ENCODE peak calls at places on chromosomes 13 and 19, in four cellular contexts. T is HS-5, R is amygdala, Y is fibroblast of pulmonary artery. H is an unnamed sample.

GRCh38 chr13:80342541-80343371 is 1.8 kb upstream of the SPRY2 start:
- DNase-seq in T (no peak), R (peak), Y (peak), H (no peak)

GRCh38 chr13:39279077-39279476 is 240.8 kb downstream of the NHLRC3 start:
- DNase-seq in T (no peak), R (no peak), Y (no peak), H (no peak)

GRCh38 chr13:111319998-111320911 is at the start of gene TEX29:
- DNase-seq in T (no peak), R (no peak), Y (no peak), H (no peak)

GRCh38 chr13:44120814-44121505 is 241.3 kb downstream of the LACC1 start:
- DNase-seq in T (no peak), R (no peak), Y (no peak), H (no peak)

GRCh38 chr13:94369862-94370491 is 109.5 kb downstream of the DCT start:
- DNase-seq in T (no peak), R (no peak), Y (peak), H (no peak)

GRCh38 chr19:4866595-4867424 is 657 bp downstream of the PLIN3 start:
- DNase-seq in T (no peak), R (no peak), Y (peak), H (no peak)

GRCh38 chr19:10379880-10380310 is 477 bp downstream of the TYK2 start:
- DNase-seq in T (no peak), R (no peak), Y (no peak), H (no peak)

GRCh38 chr19:55672418-55672817 is 2.6 kb upstream of the EPN1 start:
- DNase-seq in T (no peak), R (no peak), Y (peak), H (no peak)

GRCh38 chr13:106496072-106496997 is 39.1 kb downstream of the EFNB2 start:
- DNase-seq in T (no peak), R (no peak), Y (peak), H (no peak)

GRCh38 chr13:31267126-31267784 is 67.5 kb downstream of the B3GLCT start:
- DNase-seq in T (no peak), R (no peak), Y (no peak), H (no peak)

GRCh38 chr19:45757696-45758095 is 11.4 kb downstream of the SIX5 start:
- DNase-seq in T (no peak), R (no peak), Y (no peak), H (no peak)

GRCh38 chr13:42028113-42028799 is 20.2 kb upstream of the DGKH start:
- DNase-seq in T (no peak), R (no peak), Y (no peak), H (no peak)